ENCODE peak calls at places on chromosome 9, in ten cellular contexts. T is ascending aorta, S is psoas muscle, D is neuronal stem cell, K is ovary, E is uterus, R is GM23338, A is skeletal muscle cell, H is H7, X is NB4. Z is an unnamed sample.

GRCh38 chr9:134272302-134273023 is 53.8 kb upstream of the RXRA start:
- DNase-seq in T (no peak), X (no peak), H (peak), S (no peak), A (no peak), D (no peak), K (no peak), E (no peak), R (no peak), Z (no peak)

GRCh38 chr9:106697390-106697789 is 165.6 kb upstream of the ZNF462 start:
- DNase-seq in T (no peak), R (peak), S (no peak), X (no peak), K (no peak), E (no peak), H (no peak), D (no peak), A (no peak), Z (no peak)

GRCh38 chr9:132114102-132114707 is 34.5 kb upstream of the MED27 start:
- DNase-seq in S (peak), K (peak), R (peak), T (no peak), D (peak), A (peak), H (peak), X (peak), E (peak), Z (peak)

GRCh38 chr9:70110194-70111041 is 66.8 kb downstream of the MAMDC2 start:
- DNase-seq in A (no peak), E (no peak), S (no peak), H (no peak), D (no peak), R (no peak), X (no peak), K (peak), T (no peak), Z (peak)

GRCh38 chr9:109258619-109259321 is 62.1 kb downstream of the EPB41L4B start:
- DNase-seq in R (peak), S (no peak), A (no peak), T (no peak), K (peak), D (peak), H (peak), X (no peak), E (no peak), Z (no peak)

GRCh38 chr9:113352411-113352810 is 3.1 kb downstream of the BSPRY start:
- DNase-seq in E (no peak), T (no peak), A (no peak), R (no peak), K (no peak), D (no peak), X (no peak), S (no peak), H (no peak), Z (no peak)

GRCh38 chr9:16671591-16672137 is 198.8 kb downstream of the BNC2 start:
- DNase-seq in A (peak), S (no peak), R (no peak), K (no peak), E (no peak), D (no peak), X (peak), H (no peak), T (no peak), Z (no peak)

GRCh38 chr9:129140397-129141065 is 29.3 kb downstream of the PTPA start:
- DNase-seq in S (peak), A (no peak), D (no peak), X (peak), H (peak), E (peak), T (no peak), R (peak), K (peak), Z (peak)

GRCh38 chr9:86052556-86053468 is 46.5 kb downstream of the GOLM1 start:
- DNase-seq in R (no peak), D (no peak), S (no peak), K (no peak), T (no peak), X (no peak), A (no peak), H (peak), E (no peak), Z (no peak)

GRCh38 chr9:94656976-94657375 is 17.7 kb upstream of the FBP1 start:
- DNase-seq in A (no peak), X (no peak), H (no peak), E (no peak), R (no peak), K (no peak), S (no peak), T (no peak), D (peak), Z (no peak)

GRCh38 chr9:102855646-102856045 is 139.5 kb upstream of the CYLC2 start:
- DNase-seq in K (no peak), A (no peak), H (no peak), D (no peak), R (no peak), T (no peak), S (no peak), X (no peak), E (no peak), Z (no peak)
- H3K4me3 ChIP-seq in K (no peak), A (no peak), H (no peak), D (no peak), R (no peak), T (no peak), S (no peak), X (no peak), E (no peak), Z (no peak)

GRCh38 chr9:35733109-35733541 is 659 bp downstream of the CREB3 start:
- DNase-seq in K (no peak), T (no peak), A (no peak), S (no peak), H (peak), X (peak), R (peak), E (no peak), D (peak), Z (no peak)
- H3K4me3 ChIP-seq in K (peak), T (peak), A (peak), S (peak), H (peak), X (peak), R (peak), E (peak), D (peak), Z (peak)

GRCh38 chr9:35660966-35661413 is 2.9 kb downstream of the CCDC107 start:
- DNase-seq in K (no peak), S (no peak), R (peak), T (no peak), H (peak), D (no peak), X (no peak), E (no peak), A (no peak), Z (no peak)
- H3K4me3 ChIP-seq in K (no peak), S (no peak), R (no peak), T (peak), H (no peak), D (no peak), X (no peak), E (no peak), A (no peak), Z (no peak)

GRCh38 chr9:92740969-92741368 is 23.7 kb downstream of the BICD2 start:
- DNase-seq in T (no peak), H (no peak), S (no peak), R (no peak), D (no peak), A (no peak), K (no peak), X (no peak), E (no peak), Z (no peak)

GRCh38 chr9:92740015-92740408 is 24.6 kb downstream of the BICD2 start:
- DNase-seq in T (no peak), X (no peak), S (no peak), E (no peak), K (no peak), R (no peak), H (no peak), D (no peak), A (no peak), Z (no peak)

GRCh38 chr9:92738661-92739081 is 26.0 kb downstream of the BICD2 start:
- DNase-seq in T (no peak), A (peak), K (no peak), H (no peak), D (no peak), R (no peak), X (no peak), E (no peak), S (no peak), Z (peak)

GRCh38 chr9:92739346-92740014 is 25.2 kb downstream of the BICD2 start:
- DNase-seq in A (no peak), K (no peak), S (no peak), X (no peak), R (no peak), T (no peak), D (no peak), E (no peak), H (no peak), Z (no peak)

GRCh38 chr9:92740446-92740961 is 24.1 kb downstream of the BICD2 start:
- DNase-seq in T (no peak), K (no peak), E (no peak), A (no peak), D (no peak), H (no peak), R (no peak), X (peak), S (no peak), Z (no peak)
- H3K4me3 ChIP-seq in T (peak), K (no peak), E (no peak), A (no peak), D (no peak), H (no peak), R (no peak), X (no peak), S (peak), Z (no peak)

GRCh38 chr9:126499911-126500599 is 113.7 kb upstream of the LMX1B start:
- DNase-seq in K (no peak), H (peak), E (no peak), D (no peak), R (peak), T (no peak), A (no peak), X (peak), S (no peak), Z (no peak)
- H3K4me3 ChIP-seq in K (peak), H (peak), E (peak), D (peak), R (peak), T (peak), A (peak), X (no peak), S (peak), Z (peak)

DNA sequence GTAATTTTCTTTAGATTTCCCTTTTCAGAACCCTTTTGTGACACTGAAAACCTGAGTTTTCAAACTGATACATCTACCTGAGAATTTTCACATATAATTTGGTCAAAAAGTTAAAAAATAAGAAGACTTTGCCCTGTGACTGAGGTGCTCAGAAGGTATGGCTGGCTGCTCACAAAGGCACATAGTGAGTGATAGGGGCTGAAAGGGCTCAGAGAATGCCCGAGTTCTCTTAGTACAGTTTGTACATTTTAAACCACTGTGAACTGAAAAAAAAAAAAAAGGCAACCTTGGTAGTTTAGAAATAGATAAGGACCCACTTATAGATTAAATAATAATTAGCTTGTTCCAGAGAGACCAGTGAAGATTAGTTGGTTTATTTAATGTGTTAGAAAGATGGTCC is 18.1 kb upstream of the PSAT1 start:
- DNase-seq in E (no peak), K (no peak), D (no peak), R (no peak), H (no peak), X (no peak), A (no peak), T (no peak), S (no peak), Z (no peak)
- H3K4me3 ChIP-seq in E (no peak), K (no peak), D (no peak), R (no peak), H (no peak), X (no peak), A (no peak), T (no peak), S (no peak), Z (no peak)

DNA sequence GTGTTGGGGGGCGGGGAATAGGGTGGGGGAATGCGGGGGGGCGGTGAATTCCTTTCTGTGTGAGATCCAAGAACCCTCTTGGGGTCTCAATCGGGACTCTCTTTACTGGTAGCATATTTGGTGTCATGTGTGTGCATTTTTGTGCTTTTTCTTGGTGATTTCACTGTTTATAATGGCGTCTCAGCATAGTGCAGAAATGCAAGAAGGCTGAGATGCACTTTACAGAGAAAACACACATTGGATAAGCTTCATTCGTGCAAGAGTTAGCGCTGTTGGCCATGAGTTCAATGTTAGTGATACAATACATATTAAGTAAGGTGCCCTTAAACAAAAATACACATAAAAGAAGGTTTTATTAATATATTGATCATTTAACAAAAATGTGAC is 771 bp upstream of the ENTPD8 start:
- DNase-seq in R (no peak), S (no peak), T (no peak), K (no peak), A (no peak), H (no peak), D (no peak), X (no peak), E (no peak), Z (no peak)
- H3K4me3 ChIP-seq in R (peak), S (no peak), T (peak), K (no peak), A (no peak), H (peak), D (no peak), X (no peak), E (no peak), Z (peak)

DNA sequence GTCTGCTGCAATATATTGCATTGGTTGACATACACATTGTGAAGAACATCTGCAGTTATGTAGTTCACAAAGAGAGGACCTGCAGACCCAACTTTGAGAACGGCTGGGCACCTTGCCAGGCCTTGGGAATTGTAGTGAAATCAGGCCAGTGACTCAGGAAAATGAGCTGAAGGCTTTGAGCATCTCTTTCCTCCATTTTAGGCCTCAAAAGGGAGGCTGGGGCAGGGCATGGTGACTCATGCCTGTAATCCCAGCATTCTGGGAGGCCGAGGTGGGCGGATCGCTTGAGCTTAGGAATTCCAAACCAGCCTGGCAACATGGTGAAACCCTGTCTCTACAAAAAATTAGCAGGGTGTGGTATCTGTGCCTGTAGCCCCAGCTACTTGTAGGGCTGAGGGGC is 1.4 kb upstream of the IPPK start:
- DNase-seq in K (peak), H (no peak), D (no peak), S (peak), R (peak), T (no peak), X (peak), A (peak), E (peak), Z (no peak)
- H3K4me3 ChIP-seq in K (no peak), H (no peak), D (no peak), S (peak), R (peak), T (peak), X (peak), A (no peak), E (no peak), Z (no peak)

GRCh38 chr9:124871156-124871561 is 9.2 kb downstream of the ARPC5L start:
- DNase-seq in E (no peak), X (no peak), T (no peak), K (no peak), R (no peak), S (no peak), A (no peak), H (no peak), D (no peak), Z (no peak)

GRCh38 chr9:124869466-124869985 is 7.6 kb downstream of the ARPC5L start:
- DNase-seq in X (peak), A (no peak), T (no peak), E (no peak), D (no peak), R (no peak), H (peak), S (no peak), K (no peak), Z (no peak)

GRCh38 chr9:124868511-124869465 is 6.9 kb downstream of the ARPC5L start:
- DNase-seq in T (peak), E (peak), D (peak), S (peak), R (peak), K (peak), A (no peak), X (peak), H (peak), Z (peak)

GRCh38 chr9:124869986-124870560 is 8.1 kb downstream of the ARPC5L start:
- DNase-seq in X (peak), H (no peak), S (peak), T (no peak), R (no peak), D (no peak), E (no peak), A (no peak), K (no peak), Z (peak)

GRCh38 chr9:124870723-124871122 is 8.8 kb downstream of the ARPC5L start:
- DNase-seq in S (no peak), T (no peak), E (no peak), H (no peak), R (no peak), X (no peak), D (no peak), A (no peak), K (no peak), Z (no peak)
- H3K4me3 ChIP-seq in S (peak), T (peak), E (peak), H (peak), R (peak), X (peak), D (no peak), A (peak), K (no peak), Z (no peak)

GRCh38 chr9:87722393-87722792 is 3.5 kb upstream of the CTSL start:
- DNase-seq in E (no peak), T (no peak), K (no peak), D (no peak), A (no peak), X (peak), H (no peak), S (no peak), R (no peak), Z (peak)

GRCh38 chr9:87725900-87726709 is at the start of gene CTSL:
- DNase-seq in A (peak), H (peak), D (peak), K (peak), S (peak), T (peak), X (peak), R (peak), E (peak), Z (peak)

GRCh38 chr9:87725356-87725899 is 491 bp upstream of the CTSL start:
- DNase-seq in S (peak), H (peak), D (no peak), A (peak), R (peak), X (no peak), E (peak), K (no peak), T (no peak), Z (no peak)
- H3K4me3 ChIP-seq in S (peak), H (peak), D (peak), A (peak), R (peak), X (no peak), E (peak), K (peak), T (peak), Z (peak)